ENCODE peak calls at places on chromosomes 1 and 21, in six cellular contexts. One of them, this sample, is unnamed.

GRCh38 chr1:91502882-91503184 is 2.2 kb downstream of the CDC7 start:
- DNase-seq in HepG2: peak
- DNase-seq in endodermal cell: no peak
- DNase-seq in AG04450: no peak
- DNase-seq in spleen: no peak
- DNase-seq in astrocyte of the spinal cord: peak
- DNase-seq in this sample: peak

GRCh38 chr1:54627181-54627580 is 3.9 kb upstream of the FAM151A start:
- DNase-seq in HepG2: no peak
- DNase-seq in astrocyte of the spinal cord: no peak
- DNase-seq in AG04450: no peak
- DNase-seq in spleen: no peak
- DNase-seq in endodermal cell: no peak
- DNase-seq in this sample: no peak

GRCh38 chr1:161198877-161199431 is at the start of gene ADAMTS4:
- DNase-seq in spleen: peak
- DNase-seq in AG04450: peak
- DNase-seq in HepG2: no peak
- DNase-seq in astrocyte of the spinal cord: peak
- DNase-seq in endodermal cell: peak
- DNase-seq in this sample: no peak

GRCh38 chr1:109773203-109773899 is 9.6 kb upstream of the EPS8L3 start:
- DNase-seq in HepG2: peak
- DNase-seq in endodermal cell: peak
- DNase-seq in astrocyte of the spinal cord: peak
- DNase-seq in spleen: peak
- DNase-seq in AG04450: peak
- DNase-seq in this sample: peak

GRCh38 chr1:154427173-154428139 is 22.3 kb downstream of the IL6R start:
- DNase-seq in spleen: no peak
- DNase-seq in HepG2: peak
- DNase-seq in endodermal cell: peak
- DNase-seq in astrocyte of the spinal cord: no peak
- DNase-seq in AG04450: no peak
- DNase-seq in this sample: no peak

GRCh38 chr1:59543211-59543668 is 246.3 kb downstream of the FGGY start:
- DNase-seq in endodermal cell: peak
- DNase-seq in HepG2: peak
- DNase-seq in spleen: no peak
- DNase-seq in astrocyte of the spinal cord: no peak
- DNase-seq in AG04450: no peak
- DNase-seq in this sample: no peak

GRCh38 chr1:172286629-172287076 is 133.8 kb upstream of the C1orf105 start:
- DNase-seq in spleen: no peak
- DNase-seq in astrocyte of the spinal cord: peak
- DNase-seq in AG04450: peak
- DNase-seq in HepG2: no peak
- DNase-seq in endodermal cell: no peak
- DNase-seq in this sample: peak

GRCh38 chr1:3481836-3482589 is 27.5 kb downstream of the ARHGEF16 start:
- DNase-seq in astrocyte of the spinal cord: no peak
- DNase-seq in spleen: no peak
- DNase-seq in endodermal cell: no peak
- DNase-seq in HepG2: no peak
- DNase-seq in AG04450: no peak
- DNase-seq in this sample: no peak

GRCh38 chr1:109657395-109657794 is 1.5 kb downstream of the GSTM4 start:
- DNase-seq in HepG2: no peak
- DNase-seq in astrocyte of the spinal cord: no peak
- DNase-seq in spleen: no peak
- DNase-seq in endodermal cell: no peak
- DNase-seq in AG04450: no peak
- DNase-seq in this sample: no peak

DNA sequence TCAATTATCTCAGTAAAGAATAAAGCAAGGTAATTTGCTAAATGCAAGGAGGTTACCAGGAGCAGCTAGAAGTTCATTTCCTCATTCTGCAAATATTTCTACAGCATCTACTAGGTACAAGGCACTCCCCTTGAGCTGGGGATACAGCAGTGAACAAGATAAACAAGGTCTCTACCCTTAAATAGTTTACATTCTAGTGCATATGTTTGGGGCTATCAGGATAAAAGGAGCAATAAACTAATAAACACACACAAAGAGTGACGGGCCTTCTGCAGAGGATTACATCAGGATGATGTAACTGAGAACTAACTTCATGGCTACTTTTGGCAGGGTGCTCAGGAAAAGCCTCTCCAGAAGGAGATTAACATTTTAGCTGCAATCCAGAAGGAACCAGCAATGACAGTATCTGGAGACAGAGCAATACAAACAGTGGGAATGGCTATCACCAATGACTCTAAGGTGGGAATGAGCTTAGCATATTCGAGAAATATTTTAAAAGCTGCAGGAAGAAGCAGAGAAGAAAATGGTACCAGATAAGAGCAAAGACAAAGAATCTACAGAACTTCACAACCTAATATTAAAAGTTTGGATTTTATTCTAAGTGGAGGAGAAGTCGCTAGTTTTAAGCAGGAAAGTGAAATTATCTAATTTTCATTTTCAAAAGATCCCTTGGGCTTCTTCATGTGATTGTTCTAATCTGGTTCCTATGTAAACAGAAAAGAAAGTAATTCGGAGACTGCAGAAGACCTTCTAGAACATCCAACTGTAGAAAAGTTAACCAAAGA is 25.8 kb downstream of the TP53BP2 start:
- DNase-seq in astrocyte of the spinal cord: peak
- DNase-seq in HepG2: no peak
- DNase-seq in AG04450: peak
- DNase-seq in endodermal cell: no peak
- DNase-seq in spleen: no peak
- DNase-seq in this sample: no peak
- H3K4me3 ChIP-seq in astrocyte of the spinal cord: no peak
- H3K4me3 ChIP-seq in HepG2: no peak
- H3K4me3 ChIP-seq in AG04450: no peak
- H3K4me3 ChIP-seq in endodermal cell: peak
- H3K4me3 ChIP-seq in spleen: no peak
- H3K4me3 ChIP-seq in this sample: no peak

GRCh38 chr1:25467193-25467592 is 36.5 kb downstream of the MACO1 start:
- DNase-seq in endodermal cell: no peak
- DNase-seq in astrocyte of the spinal cord: no peak
- DNase-seq in AG04450: no peak
- DNase-seq in HepG2: no peak
- DNase-seq in spleen: no peak
- DNase-seq in this sample: no peak
- H3K4me3 ChIP-seq in endodermal cell: no peak
- H3K4me3 ChIP-seq in astrocyte of the spinal cord: no peak
- H3K4me3 ChIP-seq in AG04450: no peak
- H3K4me3 ChIP-seq in HepG2: no peak
- H3K4me3 ChIP-seq in spleen: no peak
- H3K4me3 ChIP-seq in this sample: no peak

GRCh38 chr21:32413697-32414578 is 1.4 kb downstream of the EVA1C start:
- DNase-seq in endodermal cell: no peak
- DNase-seq in AG04450: no peak
- DNase-seq in astrocyte of the spinal cord: peak
- DNase-seq in spleen: no peak
- DNase-seq in HepG2: no peak
- DNase-seq in this sample: no peak

GRCh38 chr21:32412998-32413504 is 545 bp downstream of the EVA1C start:
- DNase-seq in AG04450: no peak
- DNase-seq in endodermal cell: no peak
- DNase-seq in spleen: peak
- DNase-seq in astrocyte of the spinal cord: peak
- DNase-seq in HepG2: no peak
- DNase-seq in this sample: no peak

GRCh38 chr21:32415999-32416398 is 3.5 kb downstream of the EVA1C start:
- DNase-seq in astrocyte of the spinal cord: no peak
- DNase-seq in endodermal cell: no peak
- DNase-seq in spleen: no peak
- DNase-seq in AG04450: no peak
- DNase-seq in HepG2: no peak
- DNase-seq in this sample: no peak

GRCh38 chr21:32415451-32415850 is 2.9 kb downstream of the EVA1C start:
- DNase-seq in HepG2: no peak
- DNase-seq in endodermal cell: no peak
- DNase-seq in AG04450: no peak
- DNase-seq in astrocyte of the spinal cord: no peak
- DNase-seq in spleen: no peak
- DNase-seq in this sample: no peak

DNA sequence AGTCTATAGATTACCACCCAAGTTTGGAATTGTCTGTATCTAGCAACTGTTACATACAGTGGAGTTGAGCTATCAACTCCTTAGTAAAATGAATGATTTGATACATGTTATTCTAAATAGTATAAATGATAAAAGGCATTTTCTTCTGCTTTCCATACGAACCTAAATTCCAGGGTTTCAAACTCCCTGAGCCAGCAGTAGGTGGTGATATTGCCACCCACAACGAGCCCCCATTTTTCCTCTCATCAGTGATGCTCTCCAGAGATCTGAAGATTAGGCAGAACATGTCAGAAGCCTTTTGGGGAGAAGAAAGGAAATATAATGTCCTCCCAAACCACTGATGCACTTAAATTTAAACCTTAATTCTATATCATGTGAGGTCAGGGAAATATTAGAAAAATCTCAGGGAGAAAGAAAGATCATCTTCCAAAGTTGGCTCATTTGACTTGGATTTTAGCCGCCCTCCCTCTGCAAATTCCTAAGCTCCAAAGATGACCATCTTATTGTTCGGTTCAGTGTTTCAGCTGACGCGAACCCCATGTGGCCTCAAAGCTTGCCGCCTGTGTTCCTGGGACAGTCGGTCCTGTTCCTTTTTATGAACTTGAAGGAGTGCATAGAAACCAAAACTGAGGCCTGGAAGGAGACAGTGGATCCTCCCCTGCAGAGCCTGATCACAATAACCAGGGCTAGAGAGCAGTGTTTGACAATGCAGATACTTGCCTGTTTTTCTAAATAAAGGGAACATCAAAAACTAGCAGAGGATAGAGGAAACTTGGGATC is 2.3 kb downstream of the EVA1C start:
- DNase-seq in AG04450: no peak
- DNase-seq in astrocyte of the spinal cord: peak
- DNase-seq in endodermal cell: no peak
- DNase-seq in spleen: no peak
- DNase-seq in HepG2: no peak
- DNase-seq in this sample: no peak
- H3K4me3 ChIP-seq in AG04450: no peak
- H3K4me3 ChIP-seq in astrocyte of the spinal cord: no peak
- H3K4me3 ChIP-seq in endodermal cell: no peak
- H3K4me3 ChIP-seq in spleen: peak
- H3K4me3 ChIP-seq in HepG2: no peak
- H3K4me3 ChIP-seq in this sample: no peak

GRCh38 chr1:32239335-32239734 is 7.7 kb upstream of the FAM167B start:
- DNase-seq in spleen: no peak
- DNase-seq in astrocyte of the spinal cord: no peak
- DNase-seq in AG04450: no peak
- DNase-seq in endodermal cell: peak
- DNase-seq in HepG2: no peak
- DNase-seq in this sample: no peak
- H3K4me3 ChIP-seq in spleen: no peak
- H3K4me3 ChIP-seq in astrocyte of the spinal cord: no peak
- H3K4me3 ChIP-seq in AG04450: no peak
- H3K4me3 ChIP-seq in endodermal cell: peak
- H3K4me3 ChIP-seq in HepG2: no peak
- H3K4me3 ChIP-seq in this sample: no peak

GRCh38 chr21:45972716-45973474 is 8.7 kb upstream of the COL6A1 start:
- DNase-seq in HepG2: no peak
- DNase-seq in endodermal cell: peak
- DNase-seq in AG04450: peak
- DNase-seq in spleen: peak
- DNase-seq in astrocyte of the spinal cord: peak
- DNase-seq in this sample: peak

GRCh38 chr21:45970674-45971486 is 10.7 kb upstream of the COL6A1 start:
- DNase-seq in astrocyte of the spinal cord: no peak
- DNase-seq in spleen: peak
- DNase-seq in HepG2: peak
- DNase-seq in endodermal cell: peak
- DNase-seq in AG04450: no peak
- DNase-seq in this sample: no peak

GRCh38 chr21:45971487-45972352 is 9.8 kb upstream of the COL6A1 start:
- DNase-seq in spleen: peak
- DNase-seq in HepG2: no peak
- DNase-seq in AG04450: peak
- DNase-seq in endodermal cell: peak
- DNase-seq in astrocyte of the spinal cord: peak
- DNase-seq in this sample: no peak

GRCh38 chr21:45973475-45974072 is 8.0 kb upstream of the COL6A1 start:
- DNase-seq in astrocyte of the spinal cord: peak
- DNase-seq in AG04450: no peak
- DNase-seq in endodermal cell: no peak
- DNase-seq in HepG2: peak
- DNase-seq in spleen: peak
- DNase-seq in this sample: peak

DNA sequence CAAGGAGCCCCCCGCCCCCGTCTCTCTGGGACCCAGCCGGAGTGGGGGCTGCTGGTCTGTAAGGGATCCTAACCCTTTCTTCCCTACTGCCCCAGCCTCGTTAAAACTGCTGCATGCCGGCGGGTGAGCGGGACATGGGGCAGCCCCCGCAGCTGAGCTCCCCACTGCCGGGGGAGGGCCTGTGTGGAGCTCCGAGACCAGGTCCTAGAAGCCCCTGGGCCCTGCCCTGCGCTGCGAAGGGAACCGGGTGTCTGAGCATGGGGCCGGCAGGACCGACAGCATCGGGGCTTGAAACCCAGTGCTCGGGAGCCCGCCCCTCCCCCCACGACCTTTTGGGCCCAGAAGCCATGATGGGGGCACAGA is 9.2 kb upstream of the COL6A1 start:
- DNase-seq in HepG2: no peak
- DNase-seq in AG04450: no peak
- DNase-seq in astrocyte of the spinal cord: no peak
- DNase-seq in endodermal cell: no peak
- DNase-seq in spleen: peak
- DNase-seq in this sample: no peak
- H3K4me3 ChIP-seq in HepG2: no peak
- H3K4me3 ChIP-seq in AG04450: peak
- H3K4me3 ChIP-seq in astrocyte of the spinal cord: no peak
- H3K4me3 ChIP-seq in endodermal cell: no peak
- H3K4me3 ChIP-seq in spleen: peak
- H3K4me3 ChIP-seq in this sample: no peak

GRCh38 chr1:52554756-52555155 is 1.9 kb upstream of the TUT4 start:
- DNase-seq in HepG2: peak
- DNase-seq in endodermal cell: peak
- DNase-seq in AG04450: no peak
- DNase-seq in astrocyte of the spinal cord: peak
- DNase-seq in spleen: no peak
- DNase-seq in this sample: no peak
- H3K4me3 ChIP-seq in HepG2: peak
- H3K4me3 ChIP-seq in endodermal cell: peak
- H3K4me3 ChIP-seq in AG04450: no peak
- H3K4me3 ChIP-seq in astrocyte of the spinal cord: no peak
- H3K4me3 ChIP-seq in spleen: no peak
- H3K4me3 ChIP-seq in this sample: no peak

This sample was measured in astrocyte of the cerebellum.